ENCODE peak calls at places on chromosome 14, in five cellular contexts. M is CD4-positive, CD25-positive, alpha-beta regulatory T cell; Y is CD4-positive, alpha-beta T cell; H is brain microvascular endothelial cell; X is smooth muscle cell of the brain vasculature. T is an unnamed sample.

GRCh38 chr14:52031781-52032180 is 37.1 kb downstream of the NID2 start:
- DNase-seq in H (peak), X (no peak), Y (no peak), M (no peak), T (no peak)

GRCh38 chr14:83291716-83292115 is 1758.1 kb upstream of the SEL1L start:
- DNase-seq in H (no peak), X (no peak), Y (no peak), M (no peak), T (no peak)

GRCh38 chr14:33103489-33103888 is 164.8 kb downstream of the NPAS3 start:
- DNase-seq in H (no peak), Y (no peak), X (no peak), M (no peak), T (no peak)

GRCh38 chr14:101992708-101993107 is 28.3 kb downstream of the DYNC1H1 start:
- DNase-seq in H (no peak), X (no peak), M (no peak), Y (no peak), T (peak)

GRCh38 chr14:48430805-48431204 is 755.4 kb upstream of the MDGA2 start:
- DNase-seq in M (no peak), H (no peak), X (no peak), Y (no peak), T (no peak)

GRCh38 chr14:55580401-55581010 is 499 bp downstream of the KTN1 start:
- DNase-seq in Y (peak), M (peak), X (no peak), H (no peak), T (peak)

GRCh38 chr14:68691031-68691864 is 101.6 kb downstream of the ZFP36L1 start:
- DNase-seq in X (no peak), H (no peak), M (no peak), Y (no peak), T (no peak)

GRCh38 chr14:63685401-63685800 is 42.5 kb downstream of the SGPP1 start:
- DNase-seq in H (no peak), Y (no peak), X (no peak), M (no peak), T (no peak)

GRCh38 chr14:63438065-63438757 is 105.0 kb downstream of the PPP2R5E start:
- DNase-seq in Y (no peak), M (peak), H (peak), X (peak), T (peak)

GRCh38 chr14:79037593-79037992 is 867.4 kb downstream of the NRXN3 start:
- DNase-seq in H (no peak), M (no peak), Y (no peak), X (no peak), T (no peak)

GRCh38 chr14:68665792-68666195 is 127.1 kb downstream of the ZFP36L1 start:
- DNase-seq in Y (no peak), M (no peak), X (no peak), H (no peak), T (no peak)

GRCh38 chr14:59398841-59399240 is 66.3 kb downstream of the GPR135 start:
- DNase-seq in H (no peak), Y (no peak), M (no peak), X (no peak), T (no peak)

GRCh38 chr14:35474323-35474722 is 59.6 kb upstream of the INSM2 start:
- DNase-seq in Y (no peak), X (no peak), M (no peak), H (no peak), T (no peak)

GRCh38 chr14:78637903-78638302 is 467.7 kb downstream of the NRXN3 start:
- DNase-seq in X (no peak), H (no peak), Y (no peak), M (no peak), T (no peak)

GRCh38 chr14:82414853-82415539 is 881.3 kb upstream of the SEL1L start:
- DNase-seq in H (no peak), M (no peak), Y (no peak), X (no peak), T (no peak)

GRCh38 chr14:105532735-105533141 is 6.4 kb downstream of the TMEM121 start:
- DNase-seq in M (no peak), H (peak), Y (no peak), X (no peak), T (peak)

T was measured in B cell.